ENCODE peak calls at places on chromosomes 3 and 15, in four cellular contexts. L is right atrium auricular region, S is PC-3, K is NB4. F is an unnamed sample.

GRCh38 chr3:16101295-16102186 is 72.9 kb upstream of the GALNT15 start:
- DNase-seq in L (no peak), S (peak), K (no peak), F (peak)

GRCh38 chr15:36977620-36978610 is 122.4 kb downstream of the MEIS2 start:
- DNase-seq in L (no peak), S (no peak), K (no peak), F (no peak)

GRCh38 chr3:63791974-63792373 is 27.1 kb upstream of the C3orf49 start:
- DNase-seq in L (no peak), S (peak), K (peak), F (peak)

GRCh38 chr3:27625848-27626247 is 96.3 kb downstream of the EOMES start:
- DNase-seq in L (no peak), S (peak), K (no peak), F (no peak)

GRCh38 chr15:88529021-88529630 is 17.4 kb downstream of the DET1 start:
- DNase-seq in L (no peak), S (no peak), K (peak), F (peak)

GRCh38 chr15:101664303-101664913 is 12.2 kb upstream of the TM2D3 start:
- DNase-seq in L (no peak), S (peak), K (peak), F (peak)

GRCh38 chr3:16286161-16286560 is 21.1 kb downstream of the OXNAD1 start:
- DNase-seq in L (no peak), S (no peak), K (no peak), F (peak)

GRCh38 chr3:126952983-126953660 is 29.8 kb upstream of the PLXNA1 start:
- DNase-seq in L (no peak), S (no peak), K (no peak), F (no peak)

GRCh38 chr3:51963951-51964451 is 3.3 kb downstream of the PCBP4 start:
- DNase-seq in L (no peak), S (no peak), K (no peak), F (no peak)

GRCh38 chr3:124685481-124685880 is 44.8 kb upstream of the UMPS start:
- DNase-seq in L (peak), S (peak), K (no peak), F (peak)

GRCh38 chr3:176740891-176741290 is 456.4 kb downstream of the TBL1XR1 start:
- DNase-seq in L (no peak), S (no peak), K (no peak), F (no peak)

GRCh38 chr3:16884748-16885587 is at the start of gene PLCL2:
- DNase-seq in L (no peak), S (peak), K (peak), F (peak)

GRCh38 chr15:64193971-64194370 is 31.1 kb upstream of the PPIB start:
- DNase-seq in L (no peak), S (no peak), K (peak), F (no peak)

GRCh38 chr3:119632829-119633228 is 27.6 kb downstream of the POPDC2 start:
- DNase-seq in L (no peak), S (no peak), K (no peak), F (no peak)

GRCh38 chr15:28107111-28107893 is 8.2 kb upstream of the OCA2 start:
- DNase-seq in L (no peak), S (peak), K (no peak), F (peak)

GRCh38 chr3:154356009-154356408 is 31.7 kb upstream of the DHX36 start:
- DNase-seq in L (no peak), S (peak), K (peak), F (peak)

GRCh38 chr15:78992416-78993256 is 47.8 kb upstream of the CTSH start:
- DNase-seq in L (no peak), S (no peak), K (no peak), F (no peak)

GRCh38 chr15:65306551-65306950 is 2.1 kb downstream of the RNU5B-1 start:
- DNase-seq in L (no peak), S (no peak), K (no peak), F (no peak)

GRCh38 chr15:65305144-65305758 is 774 bp downstream of the RNU5B-1 start:
- DNase-seq in L (no peak), S (no peak), K (no peak), F (no peak)

GRCh38 chr15:65304393-65305143 is at the start of gene RNU5B-1:
- DNase-seq in L (no peak), S (peak), K (peak), F (peak)

GRCh38 chr15:65303687-65304392 is 637 bp upstream of the RNU5B-1 start:
- DNase-seq in L (peak), S (peak), K (peak), F (peak)

DNA sequence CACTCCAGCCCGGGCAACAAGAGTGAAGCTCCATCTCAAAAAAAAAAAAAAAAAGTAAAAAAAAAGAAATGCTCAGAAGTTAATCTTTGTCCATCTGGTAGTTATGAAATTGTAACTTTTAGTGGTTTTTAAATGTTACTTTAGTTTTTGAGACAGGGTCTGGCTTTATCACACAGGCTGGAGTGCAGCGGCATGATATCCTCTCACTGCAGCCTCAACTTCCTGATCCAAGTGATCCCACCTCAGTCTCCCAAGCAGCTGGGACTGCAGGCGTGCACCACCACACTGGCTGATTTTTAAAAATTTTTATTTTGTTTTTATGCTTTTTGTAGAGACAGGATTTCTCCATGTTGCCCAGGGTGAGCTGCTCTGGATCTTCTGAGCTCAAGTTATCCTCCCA is 1.3 kb downstream of the RNU5B-1 start:
- DNase-seq in L (no peak), S (no peak), K (no peak), F (no peak)
- TF ChIP-seq CTCF in L (no peak), S (no peak), K (no peak), F (no peak)

DNA sequence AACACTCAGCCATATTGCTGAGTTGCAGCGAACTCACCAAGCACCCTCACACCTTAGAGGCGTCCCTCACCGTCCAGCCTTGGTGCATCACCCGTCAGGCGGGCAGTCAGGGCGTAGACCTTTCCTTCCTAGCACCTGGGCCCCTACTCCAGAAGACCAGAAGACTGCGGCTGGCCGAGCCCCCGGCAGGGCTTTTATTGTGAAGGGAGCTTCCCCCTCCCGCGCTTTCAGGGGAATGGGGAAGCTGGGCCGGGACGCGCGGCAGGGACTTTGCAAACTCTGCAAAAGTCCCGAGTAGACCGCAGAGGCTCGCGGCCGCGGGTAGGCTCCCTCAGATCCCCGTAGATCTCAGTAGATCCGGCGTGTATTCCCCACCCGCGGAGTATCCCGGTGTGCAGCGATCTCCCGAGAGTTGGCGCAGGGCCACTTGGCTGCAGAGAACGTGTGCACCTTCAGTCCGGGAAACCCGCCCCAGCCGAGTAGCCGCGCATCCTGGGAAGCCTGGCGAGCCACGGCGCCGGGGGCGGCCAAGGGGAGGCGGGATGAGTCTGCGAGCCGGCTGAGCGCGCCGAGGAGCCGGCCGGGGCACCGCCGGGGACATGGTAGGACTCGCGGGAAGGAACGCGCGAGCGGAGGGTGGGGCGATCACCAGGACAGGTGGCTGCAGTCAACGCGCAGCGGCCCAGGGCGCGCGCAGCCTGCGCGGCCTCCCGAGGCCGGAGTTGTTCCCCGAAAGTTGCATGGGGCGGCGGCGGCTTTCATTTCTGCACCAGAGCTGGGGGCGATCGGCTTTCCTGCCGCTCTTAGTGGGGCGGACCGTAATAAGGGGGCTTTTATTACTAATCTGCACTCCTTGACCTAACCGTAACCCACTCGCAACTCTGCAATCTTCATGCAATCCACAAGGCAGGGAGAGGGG is at the start of gene GASK1A:
- DNase-seq in L (no peak), S (peak), K (peak), F (peak)
- H3K4me3 ChIP-seq in L (peak), S (peak), K (no peak), F (peak)

GRCh38 chr15:26126070-26126469 is 262.9 kb upstream of the ATP10A start:
- DNase-seq in L (no peak), S (no peak), K (no peak), F (no peak)
- TF ChIP-seq CTCF in L (no peak), S (no peak), K (no peak), F (no peak)

DNA sequence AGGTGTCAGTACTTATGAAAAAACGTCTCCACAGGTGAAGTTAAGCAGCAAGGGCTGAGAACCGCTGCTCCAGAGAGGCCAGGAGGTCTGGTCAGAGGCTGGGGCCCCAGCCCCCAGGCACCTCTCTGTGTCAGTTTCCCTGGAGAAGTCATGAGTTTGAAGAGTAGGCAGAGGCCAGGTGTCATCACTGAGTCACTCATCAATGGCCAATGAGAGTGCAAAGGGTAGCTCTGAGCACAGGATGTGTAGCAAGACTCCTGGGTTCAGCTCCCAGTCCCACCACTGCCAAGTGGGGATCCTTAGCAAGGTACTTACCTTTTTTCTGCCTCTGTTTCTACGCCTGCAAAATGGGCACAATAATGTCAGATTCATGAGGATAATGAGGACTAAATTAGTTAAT is 47.9 kb downstream of the CORO2B start:
- DNase-seq in L (no peak), S (peak), K (no peak), F (peak)
- H3K4me3 ChIP-seq in L (no peak), S (no peak), K (no peak), F (no peak)

DNA sequence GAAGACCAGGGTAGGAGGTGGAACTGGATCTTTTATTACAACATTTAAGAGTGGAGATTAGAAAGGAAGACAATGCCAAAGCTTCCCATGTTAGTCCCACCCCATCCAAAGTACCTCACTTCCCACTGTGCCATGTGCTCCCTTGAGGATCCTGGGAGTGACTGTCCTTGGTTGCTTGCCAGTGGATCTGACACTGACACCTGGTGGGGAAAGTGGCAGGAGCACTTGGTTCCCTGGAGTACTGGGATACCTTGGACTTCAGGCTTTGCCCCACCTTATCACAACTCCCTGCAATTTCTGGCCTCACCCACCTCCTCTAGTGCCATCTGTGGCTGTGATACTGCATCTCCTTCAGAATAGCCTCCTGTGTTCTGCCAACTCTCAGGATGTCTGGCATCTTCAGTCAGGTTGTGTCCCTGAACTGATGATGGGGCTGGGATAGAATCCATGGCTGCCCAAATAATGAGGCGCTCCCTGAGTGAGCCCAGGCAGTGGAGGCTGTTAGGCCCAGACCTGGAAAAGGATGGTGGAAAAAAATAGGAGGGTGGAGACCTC is 1.3 kb downstream of the ELL3 start:
- DNase-seq in L (no peak), S (peak), K (peak), F (peak)
- TF ChIP-seq CTCF in L (no peak), S (peak), K (no peak), F (peak)

GRCh38 chr3:115111632-115112031 is 35.5 kb downstream of the ZBTB20 start:
- DNase-seq in L (no peak), S (no peak), K (no peak), F (no peak)

GRCh38 chr3:115113367-115113766 is 33.7 kb downstream of the ZBTB20 start:
- DNase-seq in L (no peak), S (no peak), K (peak), F (peak)

GRCh38 chr3:115110830-115111229 is 36.3 kb downstream of the ZBTB20 start:
- DNase-seq in L (no peak), S (no peak), K (no peak), F (no peak)

GRCh38 chr3:115108614-115109013 is 38.5 kb downstream of the ZBTB20 start:
- DNase-seq in L (no peak), S (peak), K (no peak), F (peak)
- H3K4me3 ChIP-seq in L (no peak), S (no peak), K (no peak), F (no peak)

GRCh38 chr15:73753250-73754130 is at the start of gene INSYN1:
- DNase-seq in L (no peak), S (no peak), K (no peak), F (peak)
- TF ChIP-seq CTCF in L (no peak), S (no peak), K (no peak), F (no peak)

GRCh38 chr3:69048990-69049389 is 3.1 kb downstream of the TMF1 start:
- DNase-seq in L (no peak), S (no peak), K (no peak), F (no peak)
- H3K4me3 ChIP-seq in L (no peak), S (no peak), K (peak), F (no peak)

F was measured in epithelial cell of esophagus.